ENCODE peak calls at places on chromosomes 12 and 14, in ten cellular contexts. One of them, this sample, is unnamed.
A peak's percentile ranks its signal among the peaks of the same experiment; 100 is the strongest.

GRCh38 chr12:56991319-56991906 is 14.9 kb downstream of the ZBTB39 start:
- DNase-seq in PC-3: no peak
- DNase-seq in activated gamma-delta T cell treated with Interleukin-2 at 50 U/mL for 16 hours: no peak
- DNase-seq in T-cell: no peak
- DNase-seq in stimulated activated CD4-positive, alpha-beta T cell treated with anti-CD3 and anti-CD28 coated beads, Interleukin-15, amount 100 ng/mL, for 24 hours: no peak
- DNase-seq in effector memory CD4-positive, alpha-beta T cell: no peak
- DNase-seq in iPS DF 6.9: no peak
- DNase-seq in AG08395: no peak
- DNase-seq in EL: no peak
- DNase-seq in heart left ventricle: peak; percentile 63
- DNase-seq in this sample: no peak

GRCh38 chr12:88951860-88952483 is 371.7 kb upstream of the KITLG start:
- DNase-seq in stimulated activated CD4-positive, alpha-beta T cell treated with anti-CD3 and anti-CD28 coated beads, Interleukin-15, amount 100 ng/mL, for 24 hours: no peak
- DNase-seq in effector memory CD4-positive, alpha-beta T cell: no peak
- DNase-seq in activated gamma-delta T cell treated with Interleukin-2 at 50 U/mL for 16 hours: no peak
- DNase-seq in iPS DF 6.9: no peak
- DNase-seq in PC-3: no peak
- DNase-seq in EL: no peak
- DNase-seq in T-cell: no peak
- DNase-seq in heart left ventricle: no peak
- DNase-seq in AG08395: no peak
- DNase-seq in this sample: no peak

GRCh38 chr12:69648476-69648875 is 37.8 kb upstream of the LRRC10 start:
- DNase-seq in stimulated activated CD4-positive, alpha-beta T cell treated with anti-CD3 and anti-CD28 coated beads, Interleukin-15, amount 100 ng/mL, for 24 hours: no peak
- DNase-seq in AG08395: peak; percentile 77
- DNase-seq in activated gamma-delta T cell treated with Interleukin-2 at 50 U/mL for 16 hours: no peak
- DNase-seq in PC-3: peak; percentile 60
- DNase-seq in effector memory CD4-positive, alpha-beta T cell: no peak
- DNase-seq in EL: peak; percentile 93
- DNase-seq in iPS DF 6.9: no peak
- DNase-seq in heart left ventricle: no peak
- DNase-seq in T-cell: no peak
- DNase-seq in this sample: peak; percentile 97

GRCh38 chr12:110741795-110742717 is 635 bp downstream of the PPP1CC start:
- DNase-seq in activated gamma-delta T cell treated with Interleukin-2 at 50 U/mL for 16 hours: no peak
- DNase-seq in EL: peak; percentile 46
- DNase-seq in stimulated activated CD4-positive, alpha-beta T cell treated with anti-CD3 and anti-CD28 coated beads, Interleukin-15, amount 100 ng/mL, for 24 hours: peak; percentile 41
- DNase-seq in heart left ventricle: peak; percentile 37
- DNase-seq in iPS DF 6.9: no peak
- DNase-seq in T-cell: no peak
- DNase-seq in AG08395: no peak
- DNase-seq in PC-3: peak; percentile 28
- DNase-seq in effector memory CD4-positive, alpha-beta T cell: no peak
- DNase-seq in this sample: peak; percentile 61

GRCh38 chr14:34792593-34792992 is 78.2 kb upstream of the CFL2 start:
- DNase-seq in iPS DF 6.9: no peak
- DNase-seq in AG08395: no peak
- DNase-seq in EL: no peak
- DNase-seq in PC-3: no peak
- DNase-seq in T-cell: no peak
- DNase-seq in stimulated activated CD4-positive, alpha-beta T cell treated with anti-CD3 and anti-CD28 coated beads, Interleukin-15, amount 100 ng/mL, for 24 hours: no peak
- DNase-seq in effector memory CD4-positive, alpha-beta T cell: no peak
- DNase-seq in heart left ventricle: no peak
- DNase-seq in activated gamma-delta T cell treated with Interleukin-2 at 50 U/mL for 16 hours: no peak
- DNase-seq in this sample: no peak

GRCh38 chr14:31106768-31107167 is 80.6 kb upstream of the STRN3 start:
- DNase-seq in effector memory CD4-positive, alpha-beta T cell: no peak
- DNase-seq in AG08395: no peak
- DNase-seq in iPS DF 6.9: no peak
- DNase-seq in stimulated activated CD4-positive, alpha-beta T cell treated with anti-CD3 and anti-CD28 coated beads, Interleukin-15, amount 100 ng/mL, for 24 hours: no peak
- DNase-seq in EL: peak; percentile 18
- DNase-seq in heart left ventricle: no peak
- DNase-seq in activated gamma-delta T cell treated with Interleukin-2 at 50 U/mL for 16 hours: no peak
- DNase-seq in PC-3: peak; percentile 27
- DNase-seq in T-cell: no peak
- DNase-seq in this sample: peak; percentile 51

GRCh38 chr12:131555866-131556265 is 155.0 kb upstream of the SFSWAP start:
- DNase-seq in activated gamma-delta T cell treated with Interleukin-2 at 50 U/mL for 16 hours: no peak
- DNase-seq in AG08395: no peak
- DNase-seq in effector memory CD4-positive, alpha-beta T cell: no peak
- DNase-seq in PC-3: no peak
- DNase-seq in T-cell: no peak
- DNase-seq in heart left ventricle: no peak
- DNase-seq in EL: no peak
- DNase-seq in stimulated activated CD4-positive, alpha-beta T cell treated with anti-CD3 and anti-CD28 coated beads, Interleukin-15, amount 100 ng/mL, for 24 hours: no peak
- DNase-seq in iPS DF 6.9: no peak
- DNase-seq in this sample: no peak

GRCh38 chr14:33675415-33676130 is 275.3 kb downstream of the EGLN3 start:
- DNase-seq in effector memory CD4-positive, alpha-beta T cell: no peak
- DNase-seq in heart left ventricle: no peak
- DNase-seq in stimulated activated CD4-positive, alpha-beta T cell treated with anti-CD3 and anti-CD28 coated beads, Interleukin-15, amount 100 ng/mL, for 24 hours: no peak
- DNase-seq in activated gamma-delta T cell treated with Interleukin-2 at 50 U/mL for 16 hours: no peak
- DNase-seq in T-cell: no peak
- DNase-seq in AG08395: no peak
- DNase-seq in iPS DF 6.9: no peak
- DNase-seq in EL: peak; percentile 31
- DNase-seq in PC-3: peak; percentile 10
- DNase-seq in this sample: no peak

GRCh38 chr12:69512820-69513219 is 42.6 kb downstream of the FRS2 start:
- DNase-seq in stimulated activated CD4-positive, alpha-beta T cell treated with anti-CD3 and anti-CD28 coated beads, Interleukin-15, amount 100 ng/mL, for 24 hours: no peak
- DNase-seq in activated gamma-delta T cell treated with Interleukin-2 at 50 U/mL for 16 hours: no peak
- DNase-seq in heart left ventricle: no peak
- DNase-seq in T-cell: no peak
- DNase-seq in PC-3: no peak
- DNase-seq in iPS DF 6.9: no peak
- DNase-seq in AG08395: no peak
- DNase-seq in EL: peak; percentile 54
- DNase-seq in effector memory CD4-positive, alpha-beta T cell: no peak
- DNase-seq in this sample: peak; percentile 23

GRCh38 chr14:103123128-103123633 is at the start of gene TNFAIP2:
- DNase-seq in PC-3: no peak
- DNase-seq in effector memory CD4-positive, alpha-beta T cell: no peak
- DNase-seq in T-cell: no peak
- DNase-seq in activated gamma-delta T cell treated with Interleukin-2 at 50 U/mL for 16 hours: no peak
- DNase-seq in iPS DF 6.9: no peak
- DNase-seq in heart left ventricle: peak; percentile 77
- DNase-seq in stimulated activated CD4-positive, alpha-beta T cell treated with anti-CD3 and anti-CD28 coated beads, Interleukin-15, amount 100 ng/mL, for 24 hours: no peak
- DNase-seq in EL: peak; percentile 53
- DNase-seq in AG08395: peak; percentile 73
- DNase-seq in this sample: no peak

GRCh38 chr14:75290851-75291250 is 12.2 kb downstream of the FOS start:
- DNase-seq in stimulated activated CD4-positive, alpha-beta T cell treated with anti-CD3 and anti-CD28 coated beads, Interleukin-15, amount 100 ng/mL, for 24 hours: no peak
- DNase-seq in AG08395: no peak
- DNase-seq in heart left ventricle: no peak
- DNase-seq in EL: no peak
- DNase-seq in T-cell: no peak
- DNase-seq in iPS DF 6.9: no peak
- DNase-seq in activated gamma-delta T cell treated with Interleukin-2 at 50 U/mL for 16 hours: no peak
- DNase-seq in effector memory CD4-positive, alpha-beta T cell: no peak
- DNase-seq in PC-3: no peak
- DNase-seq in this sample: no peak

GRCh38 chr14:92861856-92862807 is 60.8 kb upstream of the CHGA start:
- DNase-seq in T-cell: no peak
- DNase-seq in AG08395: no peak
- DNase-seq in activated gamma-delta T cell treated with Interleukin-2 at 50 U/mL for 16 hours: no peak
- DNase-seq in iPS DF 6.9: no peak
- DNase-seq in stimulated activated CD4-positive, alpha-beta T cell treated with anti-CD3 and anti-CD28 coated beads, Interleukin-15, amount 100 ng/mL, for 24 hours: no peak
- DNase-seq in heart left ventricle: no peak
- DNase-seq in EL: no peak
- DNase-seq in PC-3: no peak
- DNase-seq in effector memory CD4-positive, alpha-beta T cell: no peak
- DNase-seq in this sample: peak; percentile 51